ENCODE peak calls at places on chromosomes 12 and 14, in four cellular contexts. Y is IMR-90, Q is neuronal stem cell, T is H9. K is an unnamed sample.

GRCh38 chr14:100052819-100053218 is 12.4 kb upstream of the EVL start:
- DNase-seq in Y (no peak), T (no peak), Q (no peak), K (no peak)

GRCh38 chr12:89212339-89212771 is 139.9 kb downstream of the DUSP6 start:
- DNase-seq in T (no peak), Q (no peak), Y (no peak), K (no peak)

GRCh38 chr14:95531473-95531872 is 3.4 kb upstream of the GLRX5 start:
- DNase-seq in Y (peak), T (no peak), Q (no peak), K (peak)

GRCh38 chr14:21987937-21988336 is 314.3 kb upstream of the OR4E1 start:
- DNase-seq in T (no peak), Y (peak), Q (peak), K (peak)

GRCh38 chr12:115569694-115570093 is 707.8 kb downstream of the MED13L start:
- DNase-seq in Q (peak), T (no peak), Y (no peak), K (no peak)

GRCh38 chr12:43835264-43835655 is 621 bp upstream of the TMEM117 start:
- DNase-seq in Y (peak), T (no peak), Q (no peak), K (peak)

GRCh38 chr12:80690513-80690912 is 16.9 kb upstream of the MYF6 start:
- DNase-seq in Q (no peak), T (no peak), Y (no peak), K (no peak)

GRCh38 chr14:88004637-88005036 is 298 bp upstream of the GPR65 start:
- DNase-seq in T (no peak), Q (no peak), Y (no peak), K (no peak)

GRCh38 chr14:94748667-94749347 is 21.1 kb downstream of the GSC start:
- DNase-seq in Q (no peak), Y (no peak), T (peak), K (no peak)

GRCh38 chr14:28264306-28264705 is 502.3 kb upstream of the FOXG1 start:
- DNase-seq in Y (no peak), T (no peak), Q (no peak), K (no peak)

GRCh38 chr14:104096318-104096717 is 10.8 kb downstream of the ASPG start:
- DNase-seq in Q (no peak), Y (no peak), T (no peak), K (no peak)

GRCh38 chr12:44405267-44405666 is 470.8 kb downstream of the NELL2 start:
- DNase-seq in Q (no peak), Y (no peak), T (peak), K (no peak)

GRCh38 chr12:133023566-133023965 is 13.7 kb upstream of the ZNF84 start:
- DNase-seq in T (no peak), Q (no peak), Y (peak), K (no peak)

GRCh38 chr12:70721216-70721615 is 84.0 kb upstream of the PTPRB start:
- DNase-seq in Q (no peak), Y (no peak), T (no peak), K (no peak)

GRCh38 chr14:91116913-91117588 is 3.2 kb downstream of the DGLUCY start:
- DNase-seq in T (no peak), Y (no peak), Q (no peak), K (no peak)

GRCh38 chr12:26112703-26113147 is 12.1 kb downstream of the BHLHE41 start:
- DNase-seq in T (no peak), Y (peak), Q (no peak), K (peak)

GRCh38 chr14:23556700-23557440 is 799 bp downstream of the THTPA start:
- DNase-seq in Q (no peak), Y (no peak), T (no peak), K (no peak)

GRCh38 chr14:59463773-59464650 is 1.2 kb downstream of the GPR135 start:
- DNase-seq in Y (no peak), T (peak), Q (no peak), K (no peak)

GRCh38 chr14:99644723-99645544 is at the start of gene HHIPL1:
- DNase-seq in T (no peak), Q (no peak), Y (peak), K (peak)

GRCh38 chr12:5379737-5380496 is 52.0 kb upstream of the NTF3 start:
- DNase-seq in Q (no peak), T (no peak), Y (no peak), K (no peak)

GRCh38 chr14:50944647-50945413 is 547 bp upstream of the PYGL start:
- DNase-seq in T (no peak), Q (no peak), Y (peak), K (peak)

GRCh38 chr14:50941151-50941550 is 3.1 kb downstream of the PYGL start:
- DNase-seq in T (no peak), Y (peak), Q (no peak), K (no peak)

GRCh38 chr14:50943261-50943942 is 881 bp downstream of the PYGL start:
- DNase-seq in Y (peak), Q (peak), T (peak), K (peak)

GRCh38 chr14:50946234-50946935 is 2.1 kb upstream of the PYGL start:
- DNase-seq in T (no peak), Q (no peak), Y (no peak), K (no peak)

GRCh38 chr14:50943943-50944646 is at the start of gene PYGL:
- DNase-seq in Y (peak), Q (peak), T (peak), K (peak)
- H3K4ac ChIP-seq in Y (peak), Q (peak), T (no peak), K (peak)

GRCh38 chr12:34402899-34403705 is 380.8 kb downstream of the ALG10 start:
- DNase-seq in Y (no peak), Q (no peak), T (peak), K (no peak)

GRCh38 chr12:34402228-34402898 is 380.1 kb downstream of the ALG10 start:
- DNase-seq in Q (no peak), T (peak), Y (no peak), K (no peak)

GRCh38 chr12:34400423-34400881 is 378.2 kb downstream of the ALG10 start:
- DNase-seq in Q (no peak), Y (no peak), T (no peak), K (no peak)

GRCh38 chr12:34400986-34401658 is 378.8 kb downstream of the ALG10 start:
- DNase-seq in T (peak), Q (no peak), Y (no peak), K (no peak)

GRCh38 chr12:34401659-34402227 is 379.4 kb downstream of the ALG10 start:
- DNase-seq in T (no peak), Y (no peak), Q (no peak), K (no peak)
- H4K8ac ChIP-seq in T (no peak), Y (no peak), Q (peak), K (no peak)

GRCh38 chr14:79972230-79972629 is 239.1 kb downstream of the DIO2 start:
- DNase-seq in T (no peak), Q (no peak), Y (peak), K (no peak)
- H2BK5ac ChIP-seq in T (no peak), Q (no peak), Y (no peak), K (no peak)

GRCh38 chr14:75372260-75372659 is 55.6 kb upstream of the JDP2 start:
- DNase-seq in T (no peak), Y (no peak), Q (no peak), K (no peak)

GRCh38 chr14:75374911-75375310 is 52.9 kb upstream of the JDP2 start:
- DNase-seq in T (no peak), Q (no peak), Y (no peak), K (no peak)

GRCh38 chr14:75371297-75371696 is 56.5 kb upstream of the JDP2 start:
- DNase-seq in T (no peak), Y (no peak), Q (no peak), K (no peak)

GRCh38 chr14:75373616-75374015 is 54.2 kb upstream of the JDP2 start:
- DNase-seq in T (no peak), Q (no peak), Y (no peak), K (no peak)

GRCh38 chr14:75373133-75373532 is 54.7 kb upstream of the JDP2 start:
- DNase-seq in Q (no peak), Y (no peak), T (no peak), K (no peak)
- H3K4ac ChIP-seq in Q (no peak), Y (no peak), T (no peak), K (no peak)

GRCh38 chr12:121505513-121505912 is 75.3 kb downstream of the KDM2B start:
- DNase-seq in Y (peak), T (no peak), Q (no peak), K (no peak)
- H4K8ac ChIP-seq in Y (no peak), T (no peak), Q (no peak), K (no peak)

GRCh38 chr12:83641789-83642188 is 955.1 kb downstream of the TMTC2 start:
- DNase-seq in Y (no peak), T (no peak), Q (no peak), K (no peak)

DNA sequence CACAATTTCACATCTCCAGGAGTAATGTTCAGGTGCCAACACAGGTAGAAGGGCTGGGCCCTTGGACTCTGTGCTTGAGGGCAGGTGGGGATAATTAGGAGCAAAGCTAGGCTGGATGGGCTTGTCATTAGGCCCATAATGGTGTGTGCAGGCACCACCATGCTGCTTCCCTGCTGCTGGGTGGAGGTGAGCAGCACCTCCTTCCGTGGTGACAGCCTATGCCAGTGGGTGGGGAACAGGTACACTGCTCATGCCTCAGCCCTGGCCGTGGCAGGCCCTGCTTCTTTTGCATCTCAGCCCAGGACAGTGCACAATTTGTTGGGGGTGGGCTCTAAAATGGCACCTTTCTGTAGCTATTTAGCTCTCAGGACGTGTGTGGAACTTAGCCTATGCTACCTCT is 955.5 kb downstream of the TMTC2 start:
- DNase-seq in T (no peak), Q (no peak), Y (no peak), K (no peak)
- H2BK5ac ChIP-seq in T (no peak), Q (no peak), Y (no peak), K (no peak)

GRCh38 chr12:56103823-56104108 is 593 bp upstream of the PA2G4 start:
- DNase-seq in Y (no peak), T (no peak), Q (no peak), K (no peak)

GRCh38 chr12:56104815-56105476 is 587 bp downstream of the PA2G4 start:
- DNase-seq in Q (no peak), Y (no peak), T (no peak), K (peak)

GRCh38 chr12:56104109-56104814 is at the start of gene PA2G4:
- DNase-seq in T (peak), Y (peak), Q (peak), K (peak)

GRCh38 chr12:56107242-56107641 is 2.9 kb downstream of the PA2G4 start:
- DNase-seq in T (no peak), Y (no peak), Q (no peak), K (no peak)

DNA sequence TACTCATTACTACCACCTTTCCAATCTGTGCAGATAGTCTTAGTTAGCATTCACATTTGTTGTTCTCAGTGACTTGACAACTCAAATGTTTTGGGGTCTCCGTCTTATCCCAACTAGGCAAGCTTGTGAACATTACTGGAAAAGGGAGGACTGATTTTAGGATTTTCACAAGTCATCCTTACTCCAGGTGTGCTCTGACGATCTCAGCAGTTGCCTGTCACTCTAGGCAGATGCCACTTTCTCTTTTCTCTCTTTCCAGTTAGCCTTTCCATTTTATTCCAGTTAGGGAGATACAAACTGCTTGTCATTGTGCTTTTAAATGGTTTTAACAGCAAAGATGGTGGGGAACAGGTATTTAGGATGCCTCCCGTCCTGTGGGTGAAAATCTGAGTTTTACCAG is 1.1 kb downstream of the PA2G4 start:
- DNase-seq in Y (no peak), Q (no peak), T (no peak), K (no peak)
- H3K4ac ChIP-seq in Y (peak), Q (no peak), T (no peak), K (no peak)